ENCODE peak calls at places on chromosome 10, in seven cellular contexts. X is hippocampal formation; Q is caudate nucleus; Y is GM06990; A is CD4-positive, alpha-beta T cell; P is NCI-H1092 treated with DMSO at 0.1 percent for 48 hours; I is aorta. J is an unnamed sample.

GRCh38 chr10:98170249-98171117 is 36.0 kb downstream of the R3HCC1L start:
- DNase-seq in I (no peak), Q (no peak), P (peak; percentile 16), X (no peak), A (no peak), Y (peak; percentile 18), J (no peak)

GRCh38 chr10:129105266-129105665 is 361.8 kb upstream of the MGMT start:
- DNase-seq in Y (no peak), X (no peak), I (no peak), A (no peak), Q (no peak), P (no peak), J (no peak)

GRCh38 chr10:101227765-101228681 is 1.2 kb downstream of the LBX1 start:
- DNase-seq in I (no peak), P (no peak), Y (no peak), Q (no peak), A (no peak), X (no peak), J (no peak)

GRCh38 chr10:6493521-6494451 is 86.3 kb downstream of the PRKCQ start:
- DNase-seq in I (no peak), A (no peak), Y (no peak), X (no peak), P (no peak), Q (no peak), J (no peak)

GRCh38 chr10:30728127-30728526 is 98.6 kb upstream of the LYZL2 start:
- DNase-seq in A (no peak), X (no peak), Y (no peak), Q (no peak), P (no peak), I (no peak), J (no peak)

GRCh38 chr10:110618206-110618605 is 25.9 kb upstream of the RBM20 start:
- DNase-seq in P (no peak), A (no peak), X (no peak), Y (no peak), I (no peak), Q (no peak), J (no peak)

GRCh38 chr10:63763744-63764143 is 242.5 kb downstream of the REEP3 start:
- DNase-seq in Q (no peak), I (no peak), A (no peak), P (no peak), Y (no peak), X (no peak), J (no peak)

GRCh38 chr10:132961-133898 is 2.0 kb upstream of the ZMYND11 start:
- DNase-seq in X (no peak), Q (no peak), P (no peak), Y (no peak), I (no peak), A (no peak), J (no peak)

GRCh38 chr10:110957603-110958002 is 38.2 kb downstream of the SHOC2 start:
- DNase-seq in I (no peak), Y (no peak), P (no peak), Q (no peak), X (no peak), A (no peak), J (no peak)

GRCh38 chr10:31071232-31071999 is 39.8 kb upstream of the ZNF438 start:
- DNase-seq in A (no peak), X (no peak), Q (no peak), Y (no peak), P (no peak), I (no peak), J (no peak)

GRCh38 chr10:44983895-44984278 is 5.3 kb upstream of the DEPP1 start:
- DNase-seq in Y (no peak), A (no peak), I (peak; percentile 59), Q (no peak), X (no peak), P (no peak), J (no peak)

GRCh38 chr10:1020460-1020859 is 5.2 kb downstream of the IDI2 start:
- DNase-seq in Q (no peak), P (no peak), A (no peak), Y (no peak), I (no peak), X (no peak), J (no peak)

GRCh38 chr10:79180619-79181221 is 112.0 kb downstream of the ZMIZ1 start:
- DNase-seq in P (no peak), A (no peak), I (no peak), X (no peak), Y (no peak), Q (no peak), J (no peak)

GRCh38 chr10:98967601-98968000 is 268.1 kb downstream of the HPSE2 start:
- DNase-seq in X (no peak), Q (no peak), A (no peak), I (no peak), P (no peak), Y (no peak), J (no peak)

GRCh38 chr10:13686331-13686752 is 99.6 kb downstream of the PRPF18 start:
- DNase-seq in X (no peak), A (no peak), Y (no peak), Q (no peak), I (no peak), P (no peak), J (no peak)

GRCh38 chr10:130495891-130496642 is 359.9 kb downstream of the GLRX3 start:
- DNase-seq in A (no peak), Q (no peak), X (no peak), Y (no peak), P (no peak), I (no peak), J (no peak)

GRCh38 chr10:132862485-132863420 is 76.8 kb upstream of the NKX6-2 start:
- DNase-seq in X (no peak), P (no peak), A (no peak), Y (no peak), I (peak; percentile 60), Q (no peak), J (peak; percentile 16)

GRCh38 chr10:118096022-118096421 is 49.3 kb upstream of the RAB11FIP2 start:
- DNase-seq in Y (no peak), X (no peak), P (no peak), Q (no peak), A (no peak), I (no peak), J (no peak)

GRCh38 chr10:119024882-119025281 is 4.6 kb upstream of the NANOS1 start:
- DNase-seq in X (no peak), I (no peak), A (no peak), P (no peak), Y (no peak), Q (no peak), J (no peak)

GRCh38 chr10:97081621-97082235 is 104.0 kb downstream of the SLIT1 start:
- DNase-seq in Q (no peak), X (no peak), I (no peak), P (no peak), A (peak; percentile 30), Y (peak; percentile 40), J (no peak)

GRCh38 chr10:17808971-17809841 is at the start of gene MRC1:
- DNase-seq in Y (no peak), A (no peak), I (no peak), P (no peak), X (peak; percentile 11), Q (no peak), J (no peak)

GRCh38 chr10:72069751-72070501 is 18.4 kb downstream of the SPOCK2 start:
- DNase-seq in X (no peak), Q (no peak), A (no peak), I (no peak), P (no peak), Y (no peak), J (no peak)

GRCh38 chr10:119542357-119542989 is at the start of gene RGS10:
- DNase-seq in P (no peak), Y (peak; percentile 87), X (peak; percentile 31), Q (no peak), I (peak; percentile 92), A (peak; percentile 74), J (peak; percentile 51)

GRCh38 chr10:17375936-17376584 is 78.3 kb downstream of the ST8SIA6 start:
- DNase-seq in X (no peak), Y (peak; percentile 3), I (no peak), Q (no peak), P (no peak), A (no peak), J (no peak)

GRCh38 chr10:24375510-24375909 is 166.6 kb downstream of the KIAA1217 start:
- DNase-seq in P (no peak), A (no peak), I (no peak), Y (no peak), X (no peak), Q (no peak), J (no peak)

GRCh38 chr10:112471878-112472487 is 25.0 kb downstream of the VTI1A start:
- DNase-seq in X (no peak), P (peak; percentile 26), A (no peak), Y (no peak), I (no peak), Q (no peak), J (no peak)

GRCh38 chr10:71868192-71868697 is 17.2 kb upstream of the PSAP start:
- DNase-seq in I (peak; percentile 74), X (peak; percentile 21), Q (no peak), P (no peak), A (no peak), Y (no peak), J (no peak)

GRCh38 chr10:7412482-7413251 is 1.8 kb upstream of the SFMBT2 start:
- DNase-seq in Y (peak; percentile 33), X (peak; percentile 46), A (no peak), Q (no peak), P (no peak), I (peak; percentile 81), J (peak; percentile 69)

GRCh38 chr10:35219906-35220890 is 93.6 kb downstream of the CREM start:
- DNase-seq in Q (no peak), I (no peak), X (no peak), A (no peak), P (no peak), Y (no peak), J (no peak)

GRCh38 chr10:103687718-103688117 is 167.7 kb downstream of the SH3PXD2A start:
- DNase-seq in Q (no peak), X (no peak), P (no peak), I (no peak), Y (no peak), A (no peak), J (no peak)

GRCh38 chr10:44925224-44925623 is 14.1 kb downstream of the TMEM72 start:
- DNase-seq in Y (no peak), Q (no peak), I (no peak), P (peak; percentile 20), X (no peak), A (no peak), J (no peak)

GRCh38 chr10:96832721-96833219 is 672 bp downstream of the LCOR start:
- DNase-seq in Y (peak; percentile 92), Q (peak; percentile 82), A (peak; percentile 80), X (peak; percentile 88), P (peak; percentile 57), I (peak; percentile 95), J (peak; percentile 90)

GRCh38 chr10:79927111-79927828 is 21.6 kb downstream of the SFTPD start:
- DNase-seq in Q (no peak), Y (no peak), P (peak; percentile 6), A (no peak), I (no peak), X (peak; percentile 19), J (peak; percentile 36)

GRCh38 chr10:93077860-93078337 is 4.2 kb downstream of the CYP26A1 start:
- DNase-seq in I (no peak), Y (no peak), A (no peak), Q (no peak), P (no peak), X (no peak), J (no peak)

GRCh38 chr10:94138391-94138790 is 144.7 kb downstream of the PLCE1 start:
- DNase-seq in A (no peak), X (no peak), I (no peak), P (no peak), Q (no peak), Y (no peak), J (no peak)